ENCODE peak calls at places on chromosomes 1 and 21, in seven cellular contexts. W is AG09309, V is fibroblast of the aortic adventitia, F is heart left ventricle, O is PC-3, I is heart right ventricle, X is uterus. N is an unnamed sample.

GRCh38 chr1:159970932-159971342 is 16.9 kb upstream of the SLAMF9 start:
- DNase-seq in W (no peak), V (no peak), F (no peak), O (no peak), I (no peak), X (no peak), N (no peak)

GRCh38 chr1:41286486-41286885 is 44.4 kb upstream of the SCMH1 start:
- DNase-seq in W (no peak), V (no peak), F (no peak), O (no peak), I (no peak), X (no peak), N (no peak)

GRCh38 chr1:46278807-46279206 is 24.6 kb downstream of the LRRC41 start:
- DNase-seq in W (no peak), V (peak; percentile 19), F (no peak), O (peak; percentile 80), I (peak; percentile 11), X (peak; percentile 19), N (no peak)

GRCh38 chr1:8083739-8084484 is 57.8 kb upstream of the ERRFI1 start:
- DNase-seq in W (no peak), V (peak; percentile 69), F (no peak), O (peak; percentile 68), I (peak; percentile 19), X (no peak), N (no peak)

GRCh38 chr1:226603030-226603960 is 54.7 kb downstream of the STUM start:
- DNase-seq in W (peak; percentile 46), V (peak; percentile 73), F (peak; percentile 80), O (peak; percentile 66), I (peak; percentile 83), X (peak; percentile 72), N (no peak)

GRCh38 chr1:69691179-69691578 is 123.5 kb downstream of the LRRC7 start:
- DNase-seq in W (no peak), V (no peak), F (no peak), O (no peak), I (no peak), X (no peak), N (no peak)

GRCh38 chr1:57146100-57146499 is 180.3 kb upstream of the C8B start:
- DNase-seq in W (no peak), V (peak; percentile 43), F (no peak), O (no peak), I (no peak), X (no peak), N (no peak)

GRCh38 chr21:45548711-45549491 is 6.7 kb upstream of the SLC19A1 start:
- DNase-seq in W (no peak), V (no peak), F (no peak), O (no peak), I (no peak), X (no peak), N (no peak)

GRCh38 chr1:70895531-70895930 is 152.1 kb downstream of the PTGER3 start:
- DNase-seq in W (no peak), V (no peak), F (no peak), O (no peak), I (no peak), X (no peak), N (no peak)

GRCh38 chr1:6029351-6029750 is 16.3 kb upstream of the KCNAB2 start:
- DNase-seq in W (no peak), V (no peak), F (peak; percentile 13), O (no peak), I (no peak), X (no peak), N (no peak)

GRCh38 chr1:6025269-6026094 is 20.2 kb upstream of the KCNAB2 start:
- DNase-seq in W (no peak), V (no peak), F (peak; percentile 22), O (no peak), I (no peak), X (no peak), N (no peak)

GRCh38 chr1:6026095-6026809 is 19.4 kb upstream of the KCNAB2 start:
- DNase-seq in W (no peak), V (no peak), F (peak; percentile 92), O (no peak), I (peak; percentile 81), X (peak; percentile 32), N (peak; percentile 25)

GRCh38 chr1:6028042-6028895 is 17.4 kb upstream of the KCNAB2 start:
- DNase-seq in W (no peak), V (no peak), F (no peak), O (no peak), I (no peak), X (no peak), N (no peak)

GRCh38 chr1:6027591-6027990 is 18.1 kb upstream of the KCNAB2 start:
- DNase-seq in W (no peak), V (no peak), F (peak; percentile 22), O (no peak), I (no peak), X (no peak), N (no peak)
- H3K4me3 ChIP-seq in W (no peak overlapping the region), V (no peak overlapping the region), F (no peak overlapping the region), O (no peak overlapping the region), I (no peak overlapping the region), X (no peak overlapping the region), N (peak overlapping the region; percentile 64)

DNA sequence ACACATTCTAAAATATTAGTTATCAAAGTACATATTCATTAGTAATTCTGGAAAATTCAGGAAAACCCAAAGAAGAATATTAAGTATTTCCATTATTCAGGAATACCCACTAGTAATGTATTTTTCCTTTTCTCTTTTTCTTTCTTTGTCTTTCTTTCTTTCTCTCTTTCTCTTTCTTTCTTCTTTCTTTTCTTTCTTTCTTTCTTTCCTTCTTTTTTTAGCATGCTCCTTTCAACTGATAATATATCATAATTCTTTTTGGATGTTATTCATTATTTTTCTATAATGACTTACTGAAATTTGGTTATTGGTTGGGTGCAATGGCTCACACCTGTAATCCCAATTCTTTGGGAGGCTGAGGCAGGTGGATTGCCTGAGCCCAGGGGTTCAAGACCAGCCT is 175.6 kb upstream of the RAB4A start:
- DNase-seq in W (no peak), V (no peak), F (no peak), O (no peak), I (no peak), X (no peak), N (no peak)
- H3K4me3 ChIP-seq in W (no peak overlapping the region), V (no peak overlapping the region), F (no peak overlapping the region), O (no peak overlapping the region), I (no peak overlapping the region), X (no peak overlapping the region), N (no peak overlapping the region)

GRCh38 chr21:37460196-37460595 is 93.6 kb downstream of the DYRK1A start:
- DNase-seq in W (no peak), V (no peak), F (no peak), O (no peak), I (no peak), X (no peak), N (no peak)

GRCh38 chr21:37455504-37455911 is 88.9 kb downstream of the DYRK1A start:
- DNase-seq in W (no peak), V (peak; percentile 20), F (no peak), O (no peak), I (no peak), X (no peak), N (no peak)

GRCh38 chr21:37459575-37459974 is 93.0 kb downstream of the DYRK1A start:
- DNase-seq in W (no peak), V (no peak), F (no peak), O (peak; percentile 28), I (no peak), X (no peak), N (no peak)

GRCh38 chr21:37461494-37461893 is 94.9 kb downstream of the DYRK1A start:
- DNase-seq in W (no peak), V (peak; percentile 33), F (no peak), O (no peak), I (no peak), X (no peak), N (no peak)

DNA sequence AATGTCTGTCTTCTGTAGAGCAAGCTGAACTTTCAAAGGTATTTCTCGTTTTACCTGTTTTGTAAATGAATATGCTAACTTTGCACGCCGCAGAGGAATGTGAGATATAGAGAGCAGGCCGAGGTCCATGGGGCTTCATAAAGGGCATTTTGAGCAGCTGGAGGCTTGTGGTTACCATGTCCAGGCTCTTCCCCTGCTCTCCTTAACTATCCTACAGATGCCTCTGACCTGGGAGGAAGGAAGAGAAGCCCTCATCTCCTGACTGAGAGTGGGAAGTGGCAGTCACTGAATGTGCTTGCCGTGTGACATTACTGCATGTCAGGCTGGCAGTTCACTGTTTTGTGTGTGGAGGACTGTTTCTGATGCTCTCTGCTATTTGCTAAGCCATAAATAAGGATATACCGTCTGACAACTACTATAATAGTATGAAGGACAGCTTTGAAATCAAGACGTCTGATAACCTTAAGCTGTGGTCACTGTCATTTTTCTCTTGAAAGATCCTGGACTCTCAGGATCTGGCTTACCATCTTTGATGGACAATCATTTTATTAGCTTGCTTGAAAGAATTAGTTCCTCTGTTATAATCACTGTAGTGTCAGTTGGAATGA is 92.2 kb downstream of the DYRK1A start:
- DNase-seq in W (no peak), V (no peak), F (no peak), O (peak; percentile 25), I (no peak), X (no peak), N (no peak)
- H3K4me3 ChIP-seq in W (no peak overlapping the region), V (no peak overlapping the region), F (no peak overlapping the region), O (no peak overlapping the region), I (no peak overlapping the region), X (no peak overlapping the region), N (no peak overlapping the region)

GRCh38 chr1:36304970-36305914 is 926 bp upstream of the SH3D21 start:
- DNase-seq in W (no peak), V (no peak), F (no peak), O (no peak), I (no peak), X (no peak), N (no peak)
- H3K4me3 ChIP-seq in W (no peak overlapping the region), V (no peak overlapping the region), F (no peak overlapping the region), O (no peak overlapping the region), I (no peak overlapping the region), X (no peak overlapping the region), N (no peak overlapping the region)

GRCh38 chr1:156859523-156860112 is 701 bp upstream of the INSRR start:
- DNase-seq in W (no peak), V (peak; percentile 26), F (no peak), O (peak; percentile 35), I (peak; percentile 18), X (peak; percentile 32), N (no peak)
- H3K4me3 ChIP-seq in W (peak overlapping the region; percentile 42), V (peak overlapping the region; percentile 52), F (peak overlapping the region; percentile 25), O (peak overlapping the region; percentile 63), I (no peak overlapping the region), X (peak overlapping the region; percentile 14), N (peak overlapping the region; percentile 64)

DNA sequence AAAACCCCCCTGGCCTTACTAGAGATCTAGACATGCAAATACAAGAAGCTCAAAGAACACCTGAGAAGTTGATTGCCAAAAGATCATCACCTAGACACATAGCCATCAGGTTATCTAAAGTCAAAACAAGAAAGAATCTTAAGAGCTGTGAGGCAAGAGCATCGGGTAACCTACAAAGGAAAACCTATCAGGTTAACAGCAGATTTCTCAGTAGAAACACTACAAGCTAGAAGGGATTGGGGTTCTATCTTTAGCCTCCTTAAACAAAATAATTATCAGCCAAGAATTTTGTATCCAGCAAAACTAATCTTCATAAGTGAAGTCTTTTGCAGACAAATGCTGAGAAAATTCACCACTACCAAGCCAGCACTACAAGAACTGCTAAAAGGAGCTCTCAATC is 12.2 kb upstream of the SPRR2F start:
- DNase-seq in W (no peak), V (no peak), F (no peak), O (no peak), I (no peak), X (no peak), N (no peak)
- H3K4me3 ChIP-seq in W (no peak overlapping the region), V (no peak overlapping the region), F (no peak overlapping the region), O (no peak overlapping the region), I (no peak overlapping the region), X (no peak overlapping the region), N (no peak overlapping the region)

GRCh38 chr1:187744665-187745064 is 915.9 kb downstream of the PLA2G4A start:
- DNase-seq in W (no peak), V (no peak), F (no peak), O (no peak), I (no peak), X (no peak), N (no peak)
- H3K4me3 ChIP-seq in W (no peak overlapping the region), V (no peak overlapping the region), F (no peak overlapping the region), O (no peak overlapping the region), I (no peak overlapping the region), X (no peak overlapping the region), N (no peak overlapping the region)

GRCh38 chr1:245671966-245672767 is 517.4 kb downstream of the KIF26B start:
- DNase-seq in W (no peak), V (no peak), F (no peak), O (no peak), I (no peak), X (no peak), N (no peak)
- H3K4me3 ChIP-seq in W (no peak overlapping the region), V (no peak overlapping the region), F (no peak overlapping the region), O (no peak overlapping the region), I (no peak overlapping the region), X (no peak overlapping the region), N (no peak overlapping the region)